ENCODE peak calls at places on chromosomes 5 and 9, in six cellular contexts. One of them, this sample, is unnamed.

GRCh38 chr5:38715671-38716070 is 130.1 kb upstream of the OSMR start:
- DNase-seq in OCI-LY7: no peak
- DNase-seq in BJ: no peak
- DNase-seq in HCT116: peak
- DNase-seq in transverse colon: no peak
- DNase-seq in adrenal gland: no peak
- DNase-seq in this sample: no peak

GRCh38 chr9:4417578-4418325 is 72.5 kb upstream of the SLC1A1 start:
- DNase-seq in OCI-LY7: no peak
- DNase-seq in BJ: peak
- DNase-seq in HCT116: no peak
- DNase-seq in transverse colon: no peak
- DNase-seq in adrenal gland: no peak
- DNase-seq in this sample: no peak

GRCh38 chr5:98938459-98938858 is 9.7 kb upstream of the CHD1 start:
- DNase-seq in OCI-LY7: no peak
- DNase-seq in BJ: no peak
- DNase-seq in HCT116: no peak
- DNase-seq in transverse colon: no peak
- DNase-seq in adrenal gland: no peak
- DNase-seq in this sample: no peak

GRCh38 chr5:159945359-159945758 is 29.1 kb downstream of the ADRA1B start:
- DNase-seq in OCI-LY7: no peak
- DNase-seq in BJ: no peak
- DNase-seq in HCT116: no peak
- DNase-seq in transverse colon: no peak
- DNase-seq in adrenal gland: no peak
- DNase-seq in this sample: no peak

GRCh38 chr9:5140151-5140550 is 45.3 kb downstream of the INSL6 start:
- DNase-seq in OCI-LY7: no peak
- DNase-seq in BJ: no peak
- DNase-seq in HCT116: no peak
- DNase-seq in transverse colon: no peak
- DNase-seq in adrenal gland: no peak
- DNase-seq in this sample: no peak

GRCh38 chr5:148809781-148810524 is 16.5 kb upstream of the ADRB2 start:
- DNase-seq in OCI-LY7: no peak
- DNase-seq in BJ: no peak
- DNase-seq in HCT116: no peak
- DNase-seq in transverse colon: no peak
- DNase-seq in adrenal gland: no peak
- DNase-seq in this sample: no peak

GRCh38 chr9:79221084-79221483 is 350.7 kb upstream of the TLE4 start:
- DNase-seq in OCI-LY7: no peak
- DNase-seq in BJ: peak
- DNase-seq in HCT116: no peak
- DNase-seq in transverse colon: no peak
- DNase-seq in adrenal gland: no peak
- DNase-seq in this sample: peak

GRCh38 chr9:74942801-74943200 is 9.9 kb downstream of the C9orf40 start:
- DNase-seq in OCI-LY7: no peak
- DNase-seq in BJ: no peak
- DNase-seq in HCT116: no peak
- DNase-seq in transverse colon: no peak
- DNase-seq in adrenal gland: no peak
- DNase-seq in this sample: no peak

GRCh38 chr5:43007911-43008368 is 32.2 kb downstream of the ANXA2R start:
- DNase-seq in OCI-LY7: peak
- DNase-seq in BJ: no peak
- DNase-seq in HCT116: no peak
- DNase-seq in transverse colon: peak
- DNase-seq in adrenal gland: peak
- DNase-seq in this sample: no peak

GRCh38 chr5:43208658-43209057 is 16.6 kb downstream of the NIM1K start:
- DNase-seq in OCI-LY7: no peak
- DNase-seq in BJ: no peak
- DNase-seq in HCT116: no peak
- DNase-seq in transverse colon: peak
- DNase-seq in adrenal gland: no peak
- DNase-seq in this sample: no peak

GRCh38 chr5:99636663-99637062 is 707.9 kb upstream of the CHD1 start:
- DNase-seq in OCI-LY7: no peak
- DNase-seq in BJ: no peak
- DNase-seq in HCT116: no peak
- DNase-seq in transverse colon: no peak
- DNase-seq in adrenal gland: no peak
- DNase-seq in this sample: no peak

GRCh38 chr5:15501057-15501791 is 1.2 kb downstream of the FBXL7 start:
- DNase-seq in OCI-LY7: no peak
- DNase-seq in BJ: no peak
- DNase-seq in HCT116: no peak
- DNase-seq in transverse colon: peak
- DNase-seq in adrenal gland: peak
- DNase-seq in this sample: no peak

GRCh38 chr9:136212345-136212950 is 7.5 kb upstream of the LHX3 start:
- DNase-seq in OCI-LY7: no peak
- DNase-seq in BJ: no peak
- DNase-seq in HCT116: no peak
- DNase-seq in transverse colon: no peak
- DNase-seq in adrenal gland: no peak
- DNase-seq in this sample: no peak

GRCh38 chr5:179294891-179295777 is 50.1 kb downstream of the ADAMTS2 start:
- DNase-seq in OCI-LY7: no peak
- DNase-seq in BJ: no peak
- DNase-seq in HCT116: no peak
- DNase-seq in transverse colon: no peak
- DNase-seq in adrenal gland: no peak
- DNase-seq in this sample: no peak

GRCh38 chr9:92100237-92100911 is 14.8 kb downstream of the SPTLC1 start:
- DNase-seq in OCI-LY7: no peak
- DNase-seq in BJ: peak
- DNase-seq in HCT116: peak
- DNase-seq in transverse colon: no peak
- DNase-seq in adrenal gland: peak
- DNase-seq in this sample: peak

GRCh38 chr5:179827684-179828083 is 7.0 kb downstream of the SQSTM1 start:
- DNase-seq in OCI-LY7: no peak
- DNase-seq in BJ: no peak
- DNase-seq in HCT116: no peak
- DNase-seq in transverse colon: peak
- DNase-seq in adrenal gland: peak
- DNase-seq in this sample: no peak

GRCh38 chr5:175483337-175483736 is 5.0 kb downstream of the SFXN1 start:
- DNase-seq in OCI-LY7: no peak
- DNase-seq in BJ: no peak
- DNase-seq in HCT116: no peak
- DNase-seq in transverse colon: no peak
- DNase-seq in adrenal gland: no peak
- DNase-seq in this sample: no peak

GRCh38 chr9:83707518-83707767 is 315 bp downstream of the UBQLN1 start:
- DNase-seq in OCI-LY7: no peak
- DNase-seq in BJ: peak
- DNase-seq in HCT116: no peak
- DNase-seq in transverse colon: no peak
- DNase-seq in adrenal gland: peak
- DNase-seq in this sample: no peak

GRCh38 chr9:32603914-32604852 is 31.2 kb upstream of the NDUFB6 start:
- DNase-seq in OCI-LY7: peak
- DNase-seq in BJ: no peak
- DNase-seq in HCT116: peak
- DNase-seq in transverse colon: no peak
- DNase-seq in adrenal gland: no peak
- DNase-seq in this sample: no peak

GRCh38 chr9:110744753-110745522 is 76.3 kb downstream of the MUSK start:
- DNase-seq in OCI-LY7: no peak
- DNase-seq in BJ: peak
- DNase-seq in HCT116: peak
- DNase-seq in transverse colon: no peak
- DNase-seq in adrenal gland: peak
- DNase-seq in this sample: peak

GRCh38 chr9:38339087-38339486 is 53.4 kb upstream of the ALDH1B1 start:
- DNase-seq in OCI-LY7: no peak
- DNase-seq in BJ: no peak
- DNase-seq in HCT116: no peak
- DNase-seq in transverse colon: no peak
- DNase-seq in adrenal gland: peak
- DNase-seq in this sample: peak

GRCh38 chr9:104841601-104842106 is 77.7 kb downstream of the NIPSNAP3B start:
- DNase-seq in OCI-LY7: no peak
- DNase-seq in BJ: no peak
- DNase-seq in HCT116: no peak
- DNase-seq in transverse colon: no peak
- DNase-seq in adrenal gland: no peak
- DNase-seq in this sample: no peak

GRCh38 chr9:123835821-123836220 is 94.1 kb downstream of the DENND1A start:
- DNase-seq in OCI-LY7: no peak
- DNase-seq in BJ: no peak
- DNase-seq in HCT116: no peak
- DNase-seq in transverse colon: no peak
- DNase-seq in adrenal gland: no peak
- DNase-seq in this sample: no peak

GRCh38 chr5:150598046-150598445 is 42.4 kb upstream of the SYNPO start:
- DNase-seq in OCI-LY7: no peak
- DNase-seq in BJ: no peak
- DNase-seq in HCT116: no peak
- DNase-seq in transverse colon: no peak
- DNase-seq in adrenal gland: no peak
- DNase-seq in this sample: no peak

GRCh38 chr9:15249042-15249818 is 57.8 kb downstream of the TTC39B start:
- DNase-seq in OCI-LY7: no peak
- DNase-seq in BJ: peak
- DNase-seq in HCT116: no peak
- DNase-seq in transverse colon: no peak
- DNase-seq in adrenal gland: no peak
- DNase-seq in this sample: peak

GRCh38 chr9:87609002-87609401 is 111.3 kb downstream of the DAPK1 start:
- DNase-seq in OCI-LY7: no peak
- DNase-seq in BJ: no peak
- DNase-seq in HCT116: no peak
- DNase-seq in transverse colon: no peak
- DNase-seq in adrenal gland: no peak
- DNase-seq in this sample: no peak

GRCh38 chr5:59390074-59390659 is 503.4 kb downstream of the PDE4D start:
- DNase-seq in OCI-LY7: peak
- DNase-seq in BJ: no peak
- DNase-seq in HCT116: no peak
- DNase-seq in transverse colon: no peak
- DNase-seq in adrenal gland: peak
- DNase-seq in this sample: peak

GRCh38 chr5:162221884-162222283 is 154.3 kb downstream of the GABRG2 start:
- DNase-seq in OCI-LY7: no peak
- DNase-seq in BJ: no peak
- DNase-seq in HCT116: no peak
- DNase-seq in transverse colon: no peak
- DNase-seq in adrenal gland: no peak
- DNase-seq in this sample: no peak
- TF ChIP-seq CTCF in OCI-LY7: peak
- TF ChIP-seq CTCF in BJ: no peak
- TF ChIP-seq CTCF in HCT116: no peak
- TF ChIP-seq CTCF in transverse colon: no peak
- TF ChIP-seq CTCF in adrenal gland: no peak
- TF ChIP-seq CTCF in this sample: no peak

GRCh38 chr9:21554813-21555212 is 72.7 kb upstream of the IFNE start:
- DNase-seq in OCI-LY7: no peak
- DNase-seq in BJ: no peak
- DNase-seq in HCT116: no peak
- DNase-seq in transverse colon: no peak
- DNase-seq in adrenal gland: no peak
- DNase-seq in this sample: no peak
- H3K4me3 ChIP-seq in OCI-LY7: no peak
- H3K4me3 ChIP-seq in BJ: no peak
- H3K4me3 ChIP-seq in HCT116: peak
- H3K4me3 ChIP-seq in transverse colon: no peak
- H3K4me3 ChIP-seq in adrenal gland: no peak
- H3K4me3 ChIP-seq in this sample: no peak

GRCh38 chr9:114047717-114048116 is 30.4 kb downstream of the AMBP start:
- DNase-seq in OCI-LY7: peak
- DNase-seq in BJ: no peak
- DNase-seq in HCT116: peak
- DNase-seq in transverse colon: no peak
- DNase-seq in adrenal gland: peak
- DNase-seq in this sample: no peak
- TF ChIP-seq CTCF in OCI-LY7: peak
- TF ChIP-seq CTCF in BJ: peak
- TF ChIP-seq CTCF in HCT116: peak
- TF ChIP-seq CTCF in transverse colon: peak
- TF ChIP-seq CTCF in adrenal gland: peak
- TF ChIP-seq CTCF in this sample: peak

GRCh38 chr5:56588125-56588516 is 227.2 kb upstream of the MAP3K1 start:
- DNase-seq in OCI-LY7: no peak
- DNase-seq in BJ: no peak
- DNase-seq in HCT116: no peak
- DNase-seq in transverse colon: no peak
- DNase-seq in adrenal gland: no peak
- DNase-seq in this sample: no peak

GRCh38 chr5:56585466-56585865 is 229.9 kb upstream of the MAP3K1 start:
- DNase-seq in OCI-LY7: no peak
- DNase-seq in BJ: no peak
- DNase-seq in HCT116: no peak
- DNase-seq in transverse colon: no peak
- DNase-seq in adrenal gland: no peak
- DNase-seq in this sample: no peak

GRCh38 chr5:56587381-56588124 is 227.8 kb upstream of the MAP3K1 start:
- DNase-seq in OCI-LY7: no peak
- DNase-seq in BJ: no peak
- DNase-seq in HCT116: no peak
- DNase-seq in transverse colon: no peak
- DNase-seq in adrenal gland: no peak
- DNase-seq in this sample: no peak

GRCh38 chr5:56588636-56589485 is 226.5 kb upstream of the MAP3K1 start:
- DNase-seq in OCI-LY7: peak
- DNase-seq in BJ: no peak
- DNase-seq in HCT116: no peak
- DNase-seq in transverse colon: peak
- DNase-seq in adrenal gland: no peak
- DNase-seq in this sample: no peak

DNA sequence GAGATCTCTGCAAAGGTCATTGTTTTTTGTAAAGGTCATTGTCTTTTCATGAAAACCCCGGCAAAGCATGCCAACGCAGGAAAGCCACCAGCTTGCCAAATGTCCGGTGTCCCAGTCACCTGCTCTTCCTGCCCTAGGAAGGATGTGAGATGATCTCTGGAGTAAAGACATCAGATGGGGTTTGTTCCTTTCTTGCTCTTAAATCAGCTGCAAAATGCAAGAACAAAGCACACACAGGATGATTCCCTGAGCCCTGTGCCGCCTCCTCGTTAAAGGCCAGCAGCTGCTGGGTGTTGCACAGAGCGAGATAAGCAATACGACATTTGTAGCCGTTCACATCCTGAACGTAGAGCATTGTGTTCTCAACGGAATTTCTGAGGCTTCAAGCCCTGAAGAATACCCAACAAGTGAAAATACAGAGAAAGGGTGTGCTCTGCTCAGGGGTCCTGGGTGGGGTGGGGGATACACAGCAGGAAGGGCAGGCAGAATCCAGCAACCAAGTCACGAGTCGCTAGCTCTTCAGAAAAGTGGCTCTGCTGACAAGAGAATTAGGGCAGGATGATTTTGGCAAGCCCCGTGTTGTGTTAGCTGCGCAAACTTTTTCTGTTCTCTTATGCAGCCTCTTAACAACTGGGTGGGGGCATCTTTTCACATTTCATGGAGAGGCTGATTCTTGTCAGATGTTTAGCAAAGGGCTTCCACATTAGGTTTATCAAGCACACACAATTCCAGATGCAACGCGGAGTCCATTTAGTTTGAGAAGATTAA is 229.2 kb upstream of the MAP3K1 start:
- DNase-seq in OCI-LY7: no peak
- DNase-seq in BJ: no peak
- DNase-seq in HCT116: no peak
- DNase-seq in transverse colon: no peak
- DNase-seq in adrenal gland: peak
- DNase-seq in this sample: no peak
- H3K4me3 ChIP-seq in OCI-LY7: no peak
- H3K4me3 ChIP-seq in BJ: no peak
- H3K4me3 ChIP-seq in HCT116: no peak
- H3K4me3 ChIP-seq in transverse colon: no peak
- H3K4me3 ChIP-seq in adrenal gland: no peak
- H3K4me3 ChIP-seq in this sample: no peak

This sample was measured in HFF-Myc.